ENCODE peak calls at places on chromosomes 5 and 9, in four cellular contexts. One of them, this sample, is unnamed.

GRCh38 chr9:84327184-84327583 is 13.4 kb downstream of the SLC28A3 start:
- DNase-seq in HepG2: no peak
- DNase-seq in A549: no peak
- DNase-seq in K562: no peak
- DNase-seq in this sample: no peak

GRCh38 chr5:135880801-135881200 is 14.8 kb downstream of the IL9 start:
- DNase-seq in HepG2: no peak
- DNase-seq in A549: no peak
- DNase-seq in K562: no peak
- DNase-seq in this sample: no peak

GRCh38 chr9:104766025-104766424 is 2.1 kb downstream of the NIPSNAP3B start:
- DNase-seq in HepG2: no peak
- DNase-seq in A549: no peak
- DNase-seq in K562: no peak
- DNase-seq in this sample: no peak

GRCh38 chr9:76716270-76716669 is 48.0 kb upstream of the PCA3 start:
- DNase-seq in HepG2: no peak
- DNase-seq in A549: no peak
- DNase-seq in K562: no peak
- DNase-seq in this sample: no peak

GRCh38 chr9:13756943-13757342 is 477.5 kb upstream of the MPDZ start:
- DNase-seq in HepG2: no peak
- DNase-seq in A549: no peak
- DNase-seq in K562: no peak
- DNase-seq in this sample: no peak

GRCh38 chr5:141787376-141787775 is 90.8 kb downstream of the PCDH1 start:
- DNase-seq in HepG2: no peak
- DNase-seq in A549: no peak
- DNase-seq in K562: no peak
- DNase-seq in this sample: no peak

GRCh38 chr9:113393281-113393680 is 7.8 kb downstream of the ALAD start:
- DNase-seq in HepG2: no peak
- DNase-seq in A549: no peak
- DNase-seq in K562: no peak
- DNase-seq in this sample: no peak

GRCh38 chr5:137129906-137130680 is 369.0 kb downstream of the SPOCK1 start:
- DNase-seq in HepG2: no peak
- DNase-seq in A549: no peak
- DNase-seq in K562: no peak
- DNase-seq in this sample: no peak

GRCh38 chr9:36939655-36940578 is 94.2 kb downstream of the PAX5 start:
- DNase-seq in HepG2: no peak
- DNase-seq in A549: no peak
- DNase-seq in K562: no peak
- DNase-seq in this sample: no peak

GRCh38 chr9:34996905-34997279 is 7.3 kb downstream of the DNAJB5 start:
- DNase-seq in HepG2: no peak
- DNase-seq in A549: no peak
- DNase-seq in K562: peak; percentile 1
- DNase-seq in this sample: no peak

GRCh38 chr9:115118471-115119156 is 657 bp upstream of the TNC start:
- DNase-seq in HepG2: no peak
- DNase-seq in A549: peak; percentile 44
- DNase-seq in K562: no peak
- DNase-seq in this sample: peak; percentile 65

GRCh38 chr5:36252722-36253340 is 11.1 kb upstream of the NADK2 start:
- DNase-seq in HepG2: no peak
- DNase-seq in A549: no peak
- DNase-seq in K562: no peak
- DNase-seq in this sample: no peak

GRCh38 chr9:110712955-110713354 is 44.4 kb downstream of the MUSK start:
- DNase-seq in HepG2: no peak
- DNase-seq in A549: no peak
- DNase-seq in K562: no peak
- DNase-seq in this sample: no peak

GRCh38 chr9:37040508-37041127 is 6.5 kb upstream of the PAX5 start:
- DNase-seq in HepG2: no peak
- DNase-seq in A549: no peak
- DNase-seq in K562: no peak
- DNase-seq in this sample: no peak

GRCh38 chr5:59655693-59656309 is 237.7 kb downstream of the PDE4D start:
- DNase-seq in HepG2: no peak
- DNase-seq in A549: no peak
- DNase-seq in K562: no peak
- DNase-seq in this sample: no peak

GRCh38 chr9:14418262-14419200 is 104.6 kb upstream of the NFIB start:
- DNase-seq in HepG2: no peak
- DNase-seq in A549: no peak
- DNase-seq in K562: no peak
- DNase-seq in this sample: no peak

DNA sequence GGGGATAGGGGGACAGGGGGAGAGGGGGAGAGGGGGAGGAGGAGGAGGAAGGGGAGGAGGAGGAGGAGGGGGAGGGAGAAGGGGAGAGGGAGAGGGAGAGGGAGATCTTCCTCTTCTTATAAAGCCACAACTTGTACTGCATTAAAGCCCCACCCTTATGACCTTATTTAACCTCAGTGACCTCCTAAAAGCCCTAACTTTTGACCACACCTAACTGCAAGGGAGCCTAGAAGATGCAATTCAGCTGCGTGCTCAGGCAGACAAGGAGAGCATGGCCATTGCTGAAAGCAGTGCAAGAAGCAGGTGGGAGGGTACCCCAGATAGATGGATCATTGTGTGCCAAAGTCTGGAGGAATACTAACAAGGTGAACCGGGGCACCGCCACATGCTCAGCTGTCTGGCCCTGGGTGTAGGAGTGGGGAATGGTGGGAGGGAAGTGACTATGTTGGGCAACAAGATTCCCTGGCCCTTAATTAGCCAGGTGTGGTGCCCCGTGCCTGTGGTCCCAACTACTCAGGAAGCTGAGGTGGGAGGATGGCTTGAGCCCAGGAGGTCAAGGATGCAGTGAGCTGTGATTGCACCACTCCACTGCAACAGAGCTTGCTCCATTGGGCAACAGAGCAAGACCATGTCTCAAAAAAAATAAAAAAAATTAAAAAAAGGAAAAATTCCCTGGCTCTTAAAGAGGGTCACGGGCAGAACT is 125.4 kb upstream of the BOD1 start:
- DNase-seq in HepG2: no peak
- DNase-seq in A549: no peak
- DNase-seq in K562: no peak
- DNase-seq in this sample: no peak
- TF ChIP-seq NR3C1 in HepG2: no peak
- TF ChIP-seq NR3C1 in A549: no peak
- TF ChIP-seq NR3C1 in K562: no peak
- TF ChIP-seq NR3C1 in this sample: no peak

GRCh38 chr5:72434781-72435437 is 72.3 kb downstream of the ZNF366 start:
- DNase-seq in HepG2: no peak
- DNase-seq in A549: no peak
- DNase-seq in K562: no peak
- DNase-seq in this sample: no peak
- TF ChIP-seq NR3C1 in HepG2: no peak
- TF ChIP-seq NR3C1 in A549: no peak
- TF ChIP-seq NR3C1 in K562: no peak
- TF ChIP-seq NR3C1 in this sample: no peak

GRCh38 chr5:91076138-91076537 is 307.0 kb downstream of the ARRDC3 start:
- DNase-seq in HepG2: no peak
- DNase-seq in A549: no peak
- DNase-seq in K562: no peak
- DNase-seq in this sample: no peak
- TF ChIP-seq NR3C1 in HepG2: no peak
- TF ChIP-seq NR3C1 in A549: no peak
- TF ChIP-seq NR3C1 in K562: no peak
- TF ChIP-seq NR3C1 in this sample: no peak

GRCh38 chr5:66410056-66410455 is 186.1 kb upstream of the MAST4 start:
- DNase-seq in HepG2: no peak
- DNase-seq in A549: no peak
- DNase-seq in K562: no peak
- DNase-seq in this sample: no peak

GRCh38 chr5:66407739-66408138 is 188.5 kb upstream of the MAST4 start:
- DNase-seq in HepG2: no peak
- DNase-seq in A549: no peak
- DNase-seq in K562: no peak
- DNase-seq in this sample: no peak

GRCh38 chr5:66408561-66408960 is 187.6 kb upstream of the MAST4 start:
- DNase-seq in HepG2: no peak
- DNase-seq in A549: no peak
- DNase-seq in K562: no peak
- DNase-seq in this sample: no peak

GRCh38 chr5:66411701-66412100 is 184.5 kb upstream of the MAST4 start:
- DNase-seq in HepG2: no peak
- DNase-seq in A549: no peak
- DNase-seq in K562: no peak
- DNase-seq in this sample: no peak

DNA sequence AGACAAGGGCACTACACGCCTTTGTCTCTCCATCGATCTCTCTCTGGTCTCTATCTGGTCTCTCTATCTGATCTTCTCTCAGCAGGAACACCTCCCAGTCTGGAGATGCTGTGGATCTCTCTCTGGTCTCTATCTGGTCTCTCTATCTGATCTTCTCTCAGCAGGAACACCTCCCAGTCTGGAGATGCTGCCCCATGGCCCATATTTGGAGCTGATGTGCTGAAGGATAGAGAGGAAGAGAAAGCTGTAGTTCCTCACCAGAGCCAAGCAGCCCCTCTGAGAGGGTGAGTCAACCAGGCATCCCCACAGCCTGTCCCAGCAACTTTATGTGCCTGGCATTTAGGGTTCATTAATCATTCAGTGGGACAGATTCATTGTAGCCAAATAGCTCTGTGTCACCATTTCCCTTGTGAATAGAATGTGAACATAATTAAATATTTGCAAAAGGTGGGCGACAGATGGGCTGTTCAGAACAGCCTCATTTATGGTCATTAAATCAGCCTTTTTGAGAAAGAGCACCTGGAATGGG is 189.4 kb upstream of the MAST4 start:
- DNase-seq in HepG2: no peak
- DNase-seq in A549: no peak
- DNase-seq in K562: no peak
- DNase-seq in this sample: no peak
- TF ChIP-seq NR3C1 in HepG2: no peak
- TF ChIP-seq NR3C1 in A549: no peak
- TF ChIP-seq NR3C1 in K562: no peak
- TF ChIP-seq NR3C1 in this sample: no peak

GRCh38 chr9:121133104-121133816 is 58.5 kb downstream of the CNTRL start:
- DNase-seq in HepG2: peak; percentile 77
- DNase-seq in A549: peak; percentile 4
- DNase-seq in K562: peak; percentile 34
- DNase-seq in this sample: peak; percentile 68
- TF ChIP-seq NR3C1 in HepG2: no peak
- TF ChIP-seq NR3C1 in A549: no peak
- TF ChIP-seq NR3C1 in K562: no peak
- TF ChIP-seq NR3C1 in this sample: no peak

DNA sequence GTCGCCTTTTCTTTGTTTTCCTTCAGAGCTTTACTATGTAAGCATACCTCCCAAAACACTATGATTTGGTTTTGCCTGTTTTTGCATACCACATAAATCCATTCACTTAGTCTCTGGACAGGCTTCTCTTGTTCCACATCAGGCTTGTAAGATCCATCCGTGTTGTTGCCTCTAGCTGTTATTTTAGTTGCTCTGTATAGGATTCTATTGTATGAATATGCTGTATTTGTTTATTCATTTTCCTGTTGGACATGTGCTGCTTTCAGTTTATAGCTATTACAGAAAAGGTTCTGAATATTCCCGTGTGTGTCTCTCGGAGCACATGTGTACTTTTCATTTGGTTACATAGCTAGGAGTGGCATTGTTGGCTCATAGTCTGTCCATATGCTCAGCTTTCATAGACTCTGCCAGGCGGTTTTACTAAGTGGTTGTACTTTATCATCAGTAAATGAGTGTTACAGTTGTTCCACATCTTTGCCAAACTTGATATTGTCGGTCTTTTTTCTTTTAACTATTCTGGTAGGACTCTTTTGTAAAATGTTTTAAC is 41.8 kb downstream of the NUP214 start:
- DNase-seq in HepG2: no peak
- DNase-seq in A549: no peak
- DNase-seq in K562: no peak
- DNase-seq in this sample: no peak
- TF ChIP-seq NR3C1 in HepG2: no peak
- TF ChIP-seq NR3C1 in A549: no peak
- TF ChIP-seq NR3C1 in K562: no peak
- TF ChIP-seq NR3C1 in this sample: no peak